ENCODE peak calls at places on chromosomes 3 and 15, in six cellular contexts. One of them, this sample, is unnamed.
A peak's percentile ranks its signal among the peaks of the same experiment; 100 is the strongest.

GRCh38 chr15:90402230-90402629 is 14.2 kb downstream of the IQGAP1 start:
- DNase-seq in T47D: no peak
- DNase-seq in endothelial cell: no peak
- DNase-seq in naive thymus-derived CD8-positive, alpha-beta T cell: no peak
- DNase-seq in Panc1: peak; percentile 75
- DNase-seq in HuH-7: no peak
- DNase-seq in this sample: no peak

GRCh38 chr3:11678735-11679134 is 35.0 kb upstream of the VGLL4 start:
- DNase-seq in T47D: no peak
- DNase-seq in endothelial cell: no peak
- DNase-seq in naive thymus-derived CD8-positive, alpha-beta T cell: no peak
- DNase-seq in Panc1: no peak
- DNase-seq in HuH-7: no peak
- DNase-seq in this sample: no peak

GRCh38 chr3:195566797-195567196 is 16.9 kb downstream of the APOD start:
- DNase-seq in T47D: no peak
- DNase-seq in endothelial cell: no peak
- DNase-seq in naive thymus-derived CD8-positive, alpha-beta T cell: no peak
- DNase-seq in Panc1: no peak
- DNase-seq in HuH-7: no peak
- DNase-seq in this sample: no peak

GRCh38 chr3:171788546-171789351 is 21.5 kb downstream of the PLD1 start:
- DNase-seq in T47D: no peak
- DNase-seq in endothelial cell: no peak
- DNase-seq in naive thymus-derived CD8-positive, alpha-beta T cell: no peak
- DNase-seq in Panc1: no peak
- DNase-seq in HuH-7: no peak
- DNase-seq in this sample: no peak

GRCh38 chr3:67484085-67484484 is 170.3 kb downstream of the SUCLG2 start:
- DNase-seq in T47D: no peak
- DNase-seq in endothelial cell: no peak
- DNase-seq in naive thymus-derived CD8-positive, alpha-beta T cell: no peak
- DNase-seq in Panc1: no peak
- DNase-seq in HuH-7: no peak
- DNase-seq in this sample: no peak

GRCh38 chr3:139577899-139578298 is 38.4 kb upstream of the RBP1 start:
- DNase-seq in T47D: no peak
- DNase-seq in endothelial cell: no peak
- DNase-seq in naive thymus-derived CD8-positive, alpha-beta T cell: no peak
- DNase-seq in Panc1: no peak
- DNase-seq in HuH-7: no peak
- DNase-seq in this sample: no peak

GRCh38 chr3:138845071-138845685 is 10.4 kb upstream of the PIK3CB start:
- DNase-seq in T47D: no peak
- DNase-seq in endothelial cell: peak; percentile 10
- DNase-seq in naive thymus-derived CD8-positive, alpha-beta T cell: no peak
- DNase-seq in Panc1: no peak
- DNase-seq in HuH-7: no peak
- DNase-seq in this sample: no peak

GRCh38 chr3:158809642-158810041 is 7.8 kb downstream of the MFSD1 start:
- DNase-seq in T47D: no peak
- DNase-seq in endothelial cell: no peak
- DNase-seq in naive thymus-derived CD8-positive, alpha-beta T cell: no peak
- DNase-seq in Panc1: no peak
- DNase-seq in HuH-7: no peak
- DNase-seq in this sample: no peak

GRCh38 chr15:58141894-58142293 is 3.7 kb downstream of the AQP9 start:
- DNase-seq in T47D: no peak
- DNase-seq in endothelial cell: no peak
- DNase-seq in naive thymus-derived CD8-positive, alpha-beta T cell: no peak
- DNase-seq in Panc1: no peak
- DNase-seq in HuH-7: no peak
- DNase-seq in this sample: no peak

GRCh38 chr15:68715111-68715510 is 105.6 kb downstream of the ANP32A start:
- DNase-seq in T47D: no peak
- DNase-seq in endothelial cell: no peak
- DNase-seq in naive thymus-derived CD8-positive, alpha-beta T cell: no peak
- DNase-seq in Panc1: no peak
- DNase-seq in HuH-7: no peak
- DNase-seq in this sample: no peak

GRCh38 chr15:58503139-58504027 is 71.6 kb downstream of the LIPC start:
- DNase-seq in T47D: no peak
- DNase-seq in endothelial cell: no peak
- DNase-seq in naive thymus-derived CD8-positive, alpha-beta T cell: no peak
- DNase-seq in Panc1: no peak
- DNase-seq in HuH-7: no peak
- DNase-seq in this sample: no peak

GRCh38 chr3:116154389-116154788 is 290.9 kb downstream of the LSAMP start:
- DNase-seq in T47D: no peak
- DNase-seq in endothelial cell: no peak
- DNase-seq in naive thymus-derived CD8-positive, alpha-beta T cell: no peak
- DNase-seq in Panc1: no peak
- DNase-seq in HuH-7: no peak
- DNase-seq in this sample: no peak

GRCh38 chr15:90763700-90764099 is 46.6 kb downstream of the BLM start:
- DNase-seq in T47D: no peak
- DNase-seq in endothelial cell: no peak
- DNase-seq in naive thymus-derived CD8-positive, alpha-beta T cell: no peak
- DNase-seq in Panc1: no peak
- DNase-seq in HuH-7: no peak
- DNase-seq in this sample: no peak

GRCh38 chr3:3288288-3288687 is 108.8 kb upstream of the CRBN start:
- DNase-seq in T47D: no peak
- DNase-seq in endothelial cell: no peak
- DNase-seq in naive thymus-derived CD8-positive, alpha-beta T cell: no peak
- DNase-seq in Panc1: no peak
- DNase-seq in HuH-7: no peak
- DNase-seq in this sample: no peak

GRCh38 chr15:80485370-80486164 is 81.4 kb downstream of the ARNT2 start:
- DNase-seq in T47D: no peak
- DNase-seq in endothelial cell: no peak
- DNase-seq in naive thymus-derived CD8-positive, alpha-beta T cell: no peak
- DNase-seq in Panc1: no peak
- DNase-seq in HuH-7: no peak
- DNase-seq in this sample: no peak

GRCh38 chr15:63369296-63369695 is 12.3 kb downstream of the CA12 start:
- DNase-seq in T47D: no peak
- DNase-seq in endothelial cell: no peak
- DNase-seq in naive thymus-derived CD8-positive, alpha-beta T cell: no peak
- DNase-seq in Panc1: no peak
- DNase-seq in HuH-7: no peak
- DNase-seq in this sample: no peak

GRCh38 chr3:190056795-190057194 is 63.9 kb downstream of the P3H2 start:
- DNase-seq in T47D: no peak
- DNase-seq in endothelial cell: no peak
- DNase-seq in naive thymus-derived CD8-positive, alpha-beta T cell: no peak
- DNase-seq in Panc1: no peak
- DNase-seq in HuH-7: no peak
- DNase-seq in this sample: no peak

GRCh38 chr3:81249540-81250029 is 511.9 kb downstream of the GBE1 start:
- DNase-seq in T47D: no peak
- DNase-seq in endothelial cell: no peak
- DNase-seq in naive thymus-derived CD8-positive, alpha-beta T cell: no peak
- DNase-seq in Panc1: no peak
- DNase-seq in HuH-7: peak; percentile 1
- DNase-seq in this sample: no peak

GRCh38 chr3:123169492-123169929 is 32.2 kb upstream of the SEC22A start:
- DNase-seq in T47D: no peak
- DNase-seq in endothelial cell: no peak
- DNase-seq in naive thymus-derived CD8-positive, alpha-beta T cell: no peak
- DNase-seq in Panc1: no peak
- DNase-seq in HuH-7: no peak
- DNase-seq in this sample: no peak

GRCh38 chr3:48222616-48223513 is at the start of gene CAMP:
- DNase-seq in T47D: no peak
- DNase-seq in endothelial cell: no peak
- DNase-seq in naive thymus-derived CD8-positive, alpha-beta T cell: no peak
- DNase-seq in Panc1: no peak
- DNase-seq in HuH-7: peak; percentile 68
- DNase-seq in this sample: no peak

GRCh38 chr3:127339016-127339415 is 51.2 kb upstream of the PRR20G start:
- DNase-seq in T47D: no peak
- DNase-seq in endothelial cell: no peak
- DNase-seq in naive thymus-derived CD8-positive, alpha-beta T cell: no peak
- DNase-seq in Panc1: no peak
- DNase-seq in HuH-7: no peak
- DNase-seq in this sample: no peak

This sample was measured in immature natural killer cell.